ENCODE peak calls at places on chromosomes 6 and 20, in ten cellular contexts. R is DND-41; G is T-helper 17 cell; Q is activated CD4-positive, CD25-positive, alpha-beta regulatory T cell treated with anti-CD3 and anti-CD28 coated beads, Interleukin-2, amount 50 U/mL, for 24 hours; O is left cardiac atrium; E is natural killer cell; A is left lung; B is heart right ventricle; D is CD4-positive, alpha-beta T cell; H is activated naive CD4-positive, alpha-beta T cell treated with anti-CD3 and anti-CD28 coated beads, Interleukin-2, amount 50 U/mL, for 72 hours. W is an unnamed sample.

GRCh38 chr6:93784794-93785757 is 365.7 kb upstream of the EPHA7 start:
- ATAC-seq in R (no peak), G (no peak), Q (no peak), O (peak), E (no peak), A (no peak), B (peak), D (no peak), H (no peak), W (peak)

GRCh38 chr6:159455700-159456274 is 237.3 kb downstream of the SOD2 start:
- ATAC-seq in R (no peak), G (no peak), Q (no peak), O (no peak), E (no peak), A (no peak), B (no peak), D (no peak), H (no peak), W (no peak)

GRCh38 chr6:105330364-105330763 is 72.5 kb downstream of the PREP start:
- ATAC-seq in R (no peak), G (no peak), Q (no peak), O (no peak), E (no peak), A (no peak), B (no peak), D (no peak), H (no peak), W (no peak)

GRCh38 chr6:33905081-33905609 is 101.3 kb upstream of the MLN start:
- ATAC-seq in R (peak), G (peak), Q (peak), O (peak), E (peak), A (no peak), B (no peak), D (peak), H (peak), W (no peak)

GRCh38 chr20:40770564-40771307 is 81.7 kb upstream of the MAFB start:
- ATAC-seq in R (peak), G (no peak), Q (no peak), O (peak), E (no peak), A (peak), B (peak), D (no peak), H (no peak), W (no peak)

GRCh38 chr20:5402903-5403531 is 86.3 kb upstream of the PROKR2 start:
- ATAC-seq in R (peak), G (no peak), Q (no peak), O (no peak), E (peak), A (peak), B (no peak), D (no peak), H (peak), W (peak)

GRCh38 chr6:11172501-11173337 is 59.7 kb downstream of the NEDD9 start:
- ATAC-seq in R (peak), G (peak), Q (peak), O (peak), E (peak), A (peak), B (peak), D (peak), H (peak), W (peak)

GRCh38 chr6:53456809-53457208 is 88.1 kb downstream of the GCLC start:
- ATAC-seq in R (no peak), G (no peak), Q (no peak), O (no peak), E (no peak), A (peak), B (no peak), D (no peak), H (no peak), W (no peak)

GRCh38 chr6:38593419-38593818 is 46.3 kb downstream of the BTBD9 start:
- ATAC-seq in R (no peak), G (no peak), Q (peak), O (no peak), E (no peak), A (no peak), B (no peak), D (no peak), H (peak), W (no peak)

GRCh38 chr20:3479759-3480615 is 9.2 kb downstream of the ATRN start:
- ATAC-seq in R (no peak), G (no peak), Q (no peak), O (no peak), E (no peak), A (no peak), B (no peak), D (no peak), H (no peak), W (no peak)

GRCh38 chr6:51250317-51250716 is 431.6 kb downstream of the TFAP2B start:
- ATAC-seq in R (no peak), G (no peak), Q (no peak), O (no peak), E (no peak), A (no peak), B (no peak), D (no peak), H (no peak), W (no peak)

GRCh38 chr6:107543088-107543487 is 53.2 kb downstream of the SOBP start:
- ATAC-seq in R (no peak), G (no peak), Q (no peak), O (peak), E (no peak), A (no peak), B (peak), D (no peak), H (no peak), W (no peak)

GRCh38 chr6:12342664-12343063 is 52.5 kb downstream of the EDN1 start:
- ATAC-seq in R (no peak), G (no peak), Q (no peak), O (no peak), E (no peak), A (no peak), B (no peak), D (no peak), H (no peak), W (no peak)

GRCh38 chr6:30700340-30700739 is 9.6 kb upstream of the NRM start:
- ATAC-seq in R (no peak), G (no peak), Q (no peak), O (peak), E (no peak), A (peak), B (peak), D (no peak), H (no peak), W (no peak)

GRCh38 chr6:42564496-42564890 is 664 bp downstream of the UBR2 start:
- ATAC-seq in R (peak), G (peak), Q (peak), O (no peak), E (peak), A (no peak), B (no peak), D (peak), H (no peak), W (no peak)

GRCh38 chr6:167697316-167697715 is 129.4 kb upstream of the AFDN start:
- ATAC-seq in R (no peak), G (no peak), Q (no peak), O (no peak), E (no peak), A (no peak), B (no peak), D (no peak), H (no peak), W (peak)

GRCh38 chr6:54717849-54718455 is 128.6 kb upstream of the FAM83B start:
- ATAC-seq in R (peak), G (peak), Q (peak), O (no peak), E (peak), A (peak), B (peak), D (peak), H (peak), W (peak)

GRCh38 chr6:22271044-22271443 is 25.8 kb downstream of the PRL start:
- ATAC-seq in R (peak), G (no peak), Q (no peak), O (no peak), E (no peak), A (no peak), B (no peak), D (no peak), H (no peak), W (no peak)

GRCh38 chr6:158559895-158560786 is at the start of gene TMEM181:
- ATAC-seq in R (peak), G (peak), Q (peak), O (peak), E (peak), A (peak), B (peak), D (peak), H (peak), W (peak)

GRCh38 chr6:137217801-137218472 is 1.2 kb downstream of the IFNGR1 start:
- ATAC-seq in R (no peak), G (no peak), Q (no peak), O (peak), E (no peak), A (peak), B (peak), D (no peak), H (no peak), W (no peak)